ENCODE peak calls at places on chromosomes 6 and 20, in ten cellular contexts. W is colonic mucosa; G is CD8-positive, alpha-beta T cell; V is HepG2; T is H1; J is lower lobe of right lung; Q is right lobe of liver; C is OCI-LY7; K is neuronal stem cell; Y is psoas muscle. O is an unnamed sample.

GRCh38 chr6:56954389-56955170 is at the start of gene BEND6:
- DNase-seq in W (peak; percentile 21), T (peak; percentile 71), G (no peak), C (no peak), J (peak; percentile 49), V (peak; percentile 28), Q (no peak), Y (peak; percentile 62), K (peak; percentile 60), O (peak; percentile 95)

GRCh38 chr20:32052792-32053362 is 835 bp downstream of the HCK start:
- DNase-seq in K (no peak), C (no peak), J (peak; percentile 90), Q (peak; percentile 84), W (peak; percentile 34), V (no peak), G (no peak), Y (peak; percentile 58), T (peak; percentile 70), O (no peak)

GRCh38 chr20:1973921-1974440 is 19.9 kb downstream of the PDYN start:
- DNase-seq in K (no peak), G (no peak), T (no peak), C (no peak), W (no peak), V (no peak), Y (no peak), Q (no peak), J (no peak), O (no peak)

GRCh38 chr20:11235058-11235457 is 561.3 kb upstream of the JAG1 start:
- DNase-seq in V (no peak), Q (no peak), K (no peak), J (no peak), W (no peak), T (no peak), G (no peak), C (no peak), Y (no peak), O (peak; percentile 18)

GRCh38 chr6:136737343-136738177 is 54.7 kb downstream of the MAP3K5 start:
- DNase-seq in C (no peak), Q (no peak), Y (no peak), K (no peak), J (no peak), G (no peak), W (no peak), V (no peak), T (no peak), O (peak; percentile 70)

GRCh38 chr20:5470458-5470857 is 153.7 kb upstream of the PROKR2 start:
- DNase-seq in T (no peak), V (no peak), J (no peak), Y (no peak), G (no peak), K (no peak), C (no peak), W (no peak), Q (no peak), O (no peak)

GRCh38 chr6:142377112-142377848 is 75.5 kb downstream of the ADGRG6 start:
- DNase-seq in T (peak; percentile 65), W (peak; percentile 27), J (no peak), Y (no peak), G (no peak), C (no peak), Q (peak; percentile 73), V (peak; percentile 69), K (no peak), O (no peak)

GRCh38 chr20:59961423-59961822 is 3.2 kb downstream of the CDH26 start:
- DNase-seq in W (no peak), J (no peak), G (no peak), Y (no peak), V (no peak), K (no peak), T (no peak), C (no peak), Q (no peak), O (no peak)

GRCh38 chr6:129889580-129889979 is 28.5 kb upstream of the TMEM244 start:
- DNase-seq in J (no peak), V (no peak), G (no peak), T (no peak), W (no peak), K (no peak), Q (no peak), Y (no peak), C (no peak), O (peak; percentile 85)

GRCh38 chr20:41617059-41617921 is 887 bp downstream of the CHD6 start:
- DNase-seq in K (peak; percentile 30), W (peak; percentile 41), T (peak; percentile 54), Y (peak; percentile 43), J (peak; percentile 59), C (peak; percentile 54), Q (peak; percentile 65), G (peak; percentile 41), V (peak; percentile 45), O (peak; percentile 69)

GRCh38 chr6:133132092-133132491 is 109.1 kb upstream of the EYA4 start:
- DNase-seq in C (no peak), J (no peak), Y (no peak), V (no peak), T (no peak), G (no peak), Q (no peak), W (no peak), K (no peak), O (no peak)

GRCh38 chr6:85079761-85080160 is 315.4 kb upstream of the TBX18 start:
- DNase-seq in C (no peak), Y (no peak), J (no peak), G (no peak), Q (no peak), W (no peak), T (no peak), V (no peak), K (no peak), O (no peak)

GRCh38 chr20:41116282-41116960 is 20.9 kb upstream of the PLCG1 start:
- DNase-seq in G (no peak), J (no peak), W (no peak), C (no peak), K (no peak), V (no peak), Y (no peak), Q (no peak), T (no peak), O (no peak)

GRCh38 chr6:13873288-13874190 is 51.2 kb upstream of the RNF182 start:
- DNase-seq in J (peak; percentile 84), C (peak; percentile 49), Q (peak; percentile 82), V (peak; percentile 69), Y (peak; percentile 55), K (peak; percentile 57), T (peak; percentile 95), W (peak; percentile 82), G (peak; percentile 65), O (peak; percentile 50)

GRCh38 chr20:42652261-42652660 is 537.4 kb downstream of the PTPRT start:
- DNase-seq in V (no peak), W (no peak), J (no peak), G (no peak), C (no peak), K (no peak), T (no peak), Y (no peak), Q (no peak), O (no peak)

GRCh38 chr6:90233994-90234393 is 62.6 kb downstream of the BACH2 start:
- DNase-seq in K (no peak), Y (no peak), Q (no peak), G (peak; percentile 59), T (no peak), C (no peak), W (no peak), J (no peak), V (no peak), O (no peak)

GRCh38 chr6:81749704-81750103 is 2.8 kb downstream of the TENT5A start:
- DNase-seq in Y (no peak), W (no peak), C (no peak), K (no peak), J (no peak), T (no peak), G (no peak), Q (no peak), V (no peak), O (no peak)

GRCh38 chr6:21999012-21999528 is 297.8 kb downstream of the PRL start:
- DNase-seq in V (no peak), K (no peak), Y (no peak), G (no peak), T (no peak), J (no peak), Q (no peak), C (no peak), W (no peak), O (peak; percentile 38)

GRCh38 chr6:138410048-138410735 is 6.2 kb downstream of the HEBP2 start:
- DNase-seq in W (no peak), V (no peak), C (no peak), Q (peak; percentile 65), K (no peak), G (no peak), J (peak; percentile 55), Y (peak; percentile 41), T (peak; percentile 2), O (peak; percentile 74)
- H3K36me3 ChIP-seq in W (no peaks in the 10 kb centered on the region), V (peaks cover 81% of the 10 kb centered on the region), C (peaks cover 81% of the 10 kb centered on the region), Q (peaks cover 9% of the 10 kb centered on the region), K (peaks cover 37% of the 10 kb centered on the region), G (peaks cover 16% of the 10 kb centered on the region), J (peaks cover 92% of the 10 kb centered on the region), Y (peaks cover 91% of the 10 kb centered on the region), T (peaks cover 9% of the 10 kb centered on the region), O (peaks cover 81% of the 10 kb centered on the region)

GRCh38 chr6:42692151-42692911 is 30.1 kb downstream of the PRPH2 start:
- DNase-seq in V (no peak), G (no peak), C (no peak), T (no peak), Q (no peak), J (no peak), K (no peak), Y (peak; percentile 33), W (no peak), O (peak; percentile 43)
- H3K4me3 ChIP-seq in V (no peak overlapping the region), G (no peak overlapping the region), C (no peak overlapping the region), T (no peak overlapping the region), Q (no peak overlapping the region), J (no peak overlapping the region), K (no peak overlapping the region), Y (no peak overlapping the region), W (no peak overlapping the region), O (no peak overlapping the region)

GRCh38 chr6:157203312-157203744 is 120.0 kb downstream of the TMEM242 start:
- DNase-seq in T (no peak), Y (no peak), V (no peak), K (no peak), G (no peak), Q (no peak), J (no peak), C (no peak), W (no peak), O (no peak)
- H3K36me3 ChIP-seq in T (peaks cover 5% of the 10 kb centered on the region), Y (peaks cover 81% of the 10 kb centered on the region), V (peaks cover 77% of the 10 kb centered on the region), K (peaks cover 38% of the 10 kb centered on the region), G (peaks cover 38% of the 10 kb centered on the region), Q (peaks cover 16% of the 10 kb centered on the region), J (peaks cover 98% of the 10 kb centered on the region), C (peaks cover 86% of the 10 kb centered on the region), W (no peaks in the 10 kb centered on the region), O (peaks cover 72% of the 10 kb centered on the region)

GRCh38 chr6:154478691-154479090 is 31.8 kb downstream of the CNKSR3 start:
- DNase-seq in J (no peak), V (no peak), C (no peak), Y (no peak), Q (no peak), K (no peak), T (no peak), G (no peak), W (no peak), O (peak; percentile 55)
- H3K4me3 ChIP-seq in J (no peak overlapping the region), V (no peak overlapping the region), C (no peak overlapping the region), Y (no peak overlapping the region), Q (no peak overlapping the region), K (no peak overlapping the region), T (no peak overlapping the region), G (no peak overlapping the region), W (no peak overlapping the region), O (peak overlapping the region; percentile 71)